ENCODE peak calls at places on chromosomes 6 and 20, in eight cellular contexts. D is GM23338, J is HepG2, U is prostate gland, K is breast epithelium, N is sigmoid colon, E is transverse colon, Q is HCT116. H is an unnamed sample.

GRCh38 chr20:37235065-37235464 is 26.5 kb downstream of the GHRH start:
- DNase-seq in D (no peak), J (no peak), U (no peak), K (no peak), N (peak; percentile 6), E (no peak), Q (no peak), H (no peak)

GRCh38 chr20:34402461-34402860 is 39.4 kb downstream of the ITCH start:
- DNase-seq in D (no peak), J (no peak), U (no peak), K (no peak), N (no peak), E (no peak), Q (no peak), H (no peak)

GRCh38 chr6:136784910-136785746 is 7.1 kb downstream of the MAP3K5 start:
- DNase-seq in D (no peak), J (no peak), U (no peak), K (no peak), N (peak; percentile 78), E (peak; percentile 69), Q (no peak), H (no peak)

GRCh38 chr6:16190214-16190613 is 48.2 kb upstream of the GMPR start:
- DNase-seq in D (no peak), J (no peak), U (no peak), K (no peak), N (no peak), E (no peak), Q (no peak), H (no peak)

GRCh38 chr6:139338845-139339244 is 35.6 kb downstream of the CITED2 start:
- DNase-seq in D (no peak), J (no peak), U (no peak), K (no peak), N (no peak), E (no peak), Q (no peak), H (no peak)

GRCh38 chr6:16409531-16410441 is 171.4 kb downstream of the GMPR start:
- DNase-seq in D (peak; percentile 84), J (peak; percentile 45), U (peak; percentile 48), K (peak; percentile 59), N (peak; percentile 74), E (peak; percentile 74), Q (peak; percentile 40), H (peak; percentile 77)

GRCh38 chr6:169965657-169966311 is 214.4 kb downstream of the ERMARD start:
- DNase-seq in D (no peak), J (no peak), U (no peak), K (no peak), N (peak; percentile 52), E (no peak), Q (no peak), H (peak; percentile 71)

GRCh38 chr6:44712353-44713147 is 325.0 kb downstream of the CDC5L start:
- DNase-seq in D (no peak), J (no peak), U (no peak), K (no peak), N (no peak), E (no peak), Q (no peak), H (no peak)

GRCh38 chr20:2873747-2874041 is 413 bp downstream of the PTPRA start:
- DNase-seq in D (peak; percentile 79), J (peak; percentile 55), U (peak; percentile 25), K (no peak), N (no peak), E (peak; percentile 62), Q (no peak), H (no peak)

GRCh38 chr6:125995972-125996580 is 9.7 kb downstream of the TRMT11 start:
- DNase-seq in D (peak; percentile 83), J (peak; percentile 72), U (peak; percentile 26), K (peak; percentile 61), N (peak; percentile 76), E (peak; percentile 67), Q (peak; percentile 41), H (no peak)

GRCh38 chr6:56091159-56091869 is 156.1 kb downstream of the COL21A1 start:
- DNase-seq in D (no peak), J (peak; percentile 91), U (no peak), K (no peak), N (no peak), E (no peak), Q (peak; percentile 26), H (no peak)
- TF ChIP-seq POLR2AphosphoS5 in D (no peak), J (no peak), U (peak; percentile 30), K (peak; percentile 12), N (no peak), E (no peak), Q (no peak), H (no peak)

DNA sequence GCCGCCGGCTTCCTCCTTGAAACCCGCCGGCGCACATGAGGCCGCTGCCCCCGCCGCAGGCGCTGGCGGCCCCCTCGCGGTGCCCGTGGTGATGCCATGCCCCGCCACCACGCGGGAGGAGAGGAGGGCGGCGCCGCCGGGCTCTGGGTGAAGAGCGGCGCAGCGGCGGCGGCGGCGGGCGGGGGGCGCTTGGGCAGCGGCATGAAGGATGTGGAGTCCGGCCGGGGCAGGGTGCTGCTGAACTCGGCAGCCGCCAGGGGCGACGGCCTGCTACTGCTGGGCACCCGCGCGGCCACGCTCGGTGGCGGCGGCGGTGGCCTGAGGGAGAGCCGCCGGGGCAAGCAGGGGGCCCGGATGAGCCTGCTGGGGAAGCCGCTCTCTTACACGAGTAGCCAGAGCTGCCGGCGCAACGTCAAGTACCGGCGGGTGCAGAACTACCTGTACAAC is 253 bp downstream of the KCNQ5 start:
- DNase-seq in D (peak; percentile 72), J (no peak), U (peak; percentile 12), K (no peak), N (no peak), E (peak; percentile 30), Q (no peak), H (no peak)
- H3K27me3 ChIP-seq in D (peaks cover 70% of the 10 kb centered on the region), J (peaks cover 25% of the 10 kb centered on the region), U (no peaks in the 10 kb centered on the region), K (no peaks in the 10 kb centered on the region), N (peaks cover 13% of the 10 kb centered on the region), E (peaks cover 62% of the 10 kb centered on the region), Q (peaks cover 9% of the 10 kb centered on the region), H (peaks cover 48% of the 10 kb centered on the region)

GRCh38 chr20:50379991-50380696 is 130.0 kb upstream of the PTPN1 start:
- DNase-seq in D (no peak), J (no peak), U (no peak), K (no peak), N (no peak), E (no peak), Q (no peak), H (no peak)
- H3K4me1 ChIP-seq in D (no peaks in the 10 kb centered on the region), J (peaks cover 86% of the 10 kb centered on the region), U (peaks cover 8% of the 10 kb centered on the region), K (peaks cover 6% of the 10 kb centered on the region), N (peaks cover 48% of the 10 kb centered on the region), E (peaks cover 67% of the 10 kb centered on the region), Q (peaks cover 24% of the 10 kb centered on the region), H (peaks cover 27% of the 10 kb centered on the region)

GRCh38 chr6:30725713-30726505 is 5.8 kb downstream of the TUBB start:
- DNase-seq in D (peak; percentile 63), J (no peak), U (no peak), K (no peak), N (no peak), E (no peak), Q (no peak), H (no peak)
- TF ChIP-seq POLR2AphosphoS5 in D (peak; percentile 97), J (peak; percentile 82), U (no peak), K (no peak), N (no peak), E (peak; percentile 10), Q (peak; percentile 63), H (no peak)

GRCh38 chr6:167797871-167798265 is 28.8 kb upstream of the AFDN start:
- DNase-seq in D (no peak), J (no peak), U (no peak), K (no peak), N (no peak), E (no peak), Q (no peak), H (no peak)

GRCh38 chr6:167800549-167800948 is 26.2 kb upstream of the AFDN start:
- DNase-seq in D (no peak), J (no peak), U (no peak), K (no peak), N (no peak), E (no peak), Q (no peak), H (no peak)

GRCh38 chr6:167798453-167798852 is 28.3 kb upstream of the AFDN start:
- DNase-seq in D (no peak), J (no peak), U (no peak), K (no peak), N (no peak), E (no peak), Q (no peak), H (no peak)

GRCh38 chr6:167801263-167801662 is 25.4 kb upstream of the AFDN start:
- DNase-seq in D (no peak), J (no peak), U (no peak), K (no peak), N (no peak), E (no peak), Q (no peak), H (no peak)

DNA sequence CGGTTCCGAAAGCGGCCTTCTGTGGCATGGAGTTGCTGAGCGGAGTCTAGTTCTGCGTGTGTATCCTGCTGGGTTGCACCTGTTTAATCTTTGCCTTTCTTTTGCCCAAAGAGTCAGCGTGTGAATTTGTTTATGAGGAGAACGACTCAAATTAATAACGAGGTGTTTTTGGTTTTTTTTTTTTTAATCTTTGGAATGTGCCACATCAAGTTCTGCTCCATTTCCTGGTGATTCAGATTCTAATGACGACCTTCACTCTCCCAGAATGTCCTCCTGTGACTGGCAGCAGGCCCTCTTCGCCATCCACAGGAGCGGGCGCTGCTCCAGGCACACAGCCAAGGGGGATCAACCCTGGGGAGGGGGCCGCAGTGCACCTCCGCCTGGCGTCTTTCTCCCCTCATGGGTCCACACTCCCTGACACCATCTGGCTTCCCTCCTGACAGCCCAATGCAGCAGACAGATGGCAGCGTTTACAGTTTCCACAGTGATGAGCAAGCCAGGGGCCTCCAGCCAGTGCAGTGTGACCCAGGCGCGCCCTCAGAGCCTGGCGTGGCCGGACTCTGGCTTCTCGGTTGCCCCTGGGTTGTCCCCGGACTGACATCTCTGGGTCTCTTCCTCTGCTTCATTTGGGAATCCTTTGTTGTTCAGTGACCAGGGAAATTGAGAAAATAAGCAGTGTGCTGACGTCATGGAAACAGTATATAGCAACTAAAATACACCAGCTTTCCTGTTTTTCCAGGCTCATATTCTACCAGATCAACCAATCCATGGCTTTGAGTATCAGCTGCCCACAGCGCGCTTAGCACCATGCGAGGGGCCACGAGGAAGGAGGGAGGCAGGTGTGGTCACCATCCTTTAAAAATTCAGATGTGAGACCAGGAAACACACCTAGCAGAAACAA is 27.4 kb upstream of the AFDN start:
- DNase-seq in D (peak; percentile 23), J (no peak), U (no peak), K (no peak), N (no peak), E (no peak), Q (no peak), H (no peak)
- H3K27me3 ChIP-seq in D (no peaks in the 10 kb centered on the region), J (no peaks in the 10 kb centered on the region), U (no peaks in the 10 kb centered on the region), K (no peaks in the 10 kb centered on the region), N (peaks cover 5% of the 10 kb centered on the region), E (peaks cover 16% of the 10 kb centered on the region), Q (peaks cover 4% of the 10 kb centered on the region), H (peaks cover 23% of the 10 kb centered on the region)